ENCODE peak calls at places on chromosomes 16 and 17, in six cellular contexts. S is stomach, Y is thoracic aorta, L is upper lobe of left lung, K is colonic mucosa, P is fibroblast of pulmonary artery. T is an unnamed sample.

GRCh38 chr16:77564791-77565390 is 130.1 kb upstream of the ADAMTS18 start:
- DNase-seq in Y (no peak), S (no peak), K (no peak), L (no peak), P (peak), T (no peak)

GRCh38 chr16:85328665-85329058 is 216.4 kb upstream of the CIBAR2 start:
- DNase-seq in L (peak), Y (no peak), S (no peak), P (no peak), K (no peak), T (no peak)

GRCh38 chr17:15409721-15410247 is 57.6 kb downstream of the CDRT4 start:
- DNase-seq in L (peak), K (no peak), P (peak), Y (no peak), S (no peak), T (no peak)

GRCh38 chr16:49458656-49459445 is 85.2 kb downstream of the C16orf78 start:
- DNase-seq in P (no peak), Y (no peak), S (peak), K (peak), L (no peak), T (no peak)

GRCh38 chr16:71645450-71645849 is 19.5 kb downstream of the MARVELD3 start:
- DNase-seq in Y (no peak), P (peak), K (no peak), S (no peak), L (no peak), T (no peak)

GRCh38 chr17:7440113-7440822 is 956 bp downstream of the FGF11 start:
- DNase-seq in L (peak), P (no peak), K (peak), S (peak), Y (no peak), T (no peak)

GRCh38 chr16:4454618-4455017 is 19.8 kb downstream of the NMRAL1 start:
- DNase-seq in S (no peak), K (no peak), Y (no peak), P (no peak), L (no peak), T (no peak)

GRCh38 chr16:3717235-3718018 is at the start of gene TRAP1:
- DNase-seq in Y (peak), P (peak), L (peak), S (peak), K (peak), T (peak)

GRCh38 chr17:76855105-76855504 is 13.1 kb upstream of the MGAT5B start:
- DNase-seq in S (no peak), Y (no peak), L (no peak), P (no peak), K (no peak), T (no peak)

GRCh38 chr17:81291662-81292061 is 3.4 kb downstream of the SLC38A10 start:
- DNase-seq in K (peak), S (peak), Y (no peak), L (peak), P (peak), T (no peak)

GRCh38 chr17:60577147-60577925 is 22.7 kb upstream of the PPM1D start:
- DNase-seq in L (no peak), K (peak), P (peak), S (no peak), Y (no peak), T (no peak)

GRCh38 chr17:48722924-48723554 is at the start of gene PRAC2:
- DNase-seq in S (no peak), K (peak), P (no peak), Y (no peak), L (no peak), T (peak)

GRCh38 chr17:67635688-67636087 is 82.0 kb upstream of the NOL11 start:
- DNase-seq in P (no peak), L (no peak), S (no peak), K (no peak), Y (no peak), T (no peak)

GRCh38 chr16:9682320-9682719 is 499.9 kb downstream of the GRIN2A start:
- DNase-seq in L (no peak), K (no peak), S (no peak), Y (no peak), P (no peak), T (no peak)

GRCh38 chr17:41705271-41705991 is 6.7 kb upstream of the GAST start:
- DNase-seq in Y (no peak), K (no peak), L (no peak), P (peak), S (no peak), T (no peak)

GRCh38 chr17:79748296-79749099 is 17.8 kb downstream of the ENPP7 start:
- DNase-seq in Y (no peak), K (no peak), L (peak), P (no peak), S (no peak), T (no peak)

GRCh38 chr17:59641799-59642484 is 22.2 kb downstream of the CLTC start:
- DNase-seq in K (no peak), S (no peak), Y (no peak), P (no peak), L (no peak), T (no peak)

GRCh38 chr17:27485711-27486495 is 29.7 kb downstream of the KSR1 start:
- DNase-seq in K (no peak), Y (no peak), L (no peak), P (no peak), S (no peak), T (no peak)

GRCh38 chr17:27765353-27765752 is 35.0 kb downstream of the NOS2 start:
- DNase-seq in L (peak), Y (no peak), S (no peak), P (no peak), K (no peak), T (no peak)

GRCh38 chr17:69508814-69509213 is 94.3 kb downstream of the MAP2K6 start:
- DNase-seq in L (no peak), S (no peak), P (no peak), K (no peak), Y (no peak), T (no peak)

GRCh38 chr17:8463089-8463488 is 27.4 kb downstream of the NDEL1 start:
- DNase-seq in K (no peak), L (no peak), Y (no peak), S (no peak), P (no peak), T (no peak)

GRCh38 chr16:60013076-60013475 is 1279.0 kb upstream of the GOT2 start:
- DNase-seq in Y (no peak), L (peak), S (no peak), P (no peak), K (no peak), T (no peak)

GRCh38 chr16:16004314-16004749 is 54.9 kb downstream of the ABCC1 start:
- DNase-seq in L (no peak), Y (no peak), K (no peak), P (peak), S (no peak), T (no peak)

GRCh38 chr17:81187586-81188490 is 21.8 kb upstream of the AATK start:
- DNase-seq in L (peak), K (no peak), Y (no peak), S (no peak), P (no peak), T (no peak)

GRCh38 chr17:62653002-62653830 is 25.7 kb downstream of the MRC2 start:
- DNase-seq in P (peak), L (peak), S (peak), K (peak), Y (peak), T (no peak)

GRCh38 chr16:79355600-79356358 is 244.8 kb downstream of the MAF start:
- DNase-seq in K (no peak), S (no peak), L (no peak), P (no peak), Y (no peak), T (no peak)

GRCh38 chr17:17506893-17507464 is 10.8 kb upstream of the RASD1 start:
- DNase-seq in L (no peak), P (no peak), K (peak), Y (no peak), S (peak), T (no peak)

GRCh38 chr17:71234349-71234748 is 886.5 kb upstream of the SOX9 start:
- DNase-seq in L (no peak), K (no peak), Y (no peak), S (no peak), P (no peak), T (no peak)

GRCh38 chr16:57591086-57591869 is 37.2 kb upstream of the ADGRG1 start:
- DNase-seq in Y (no peak), P (peak), S (peak), K (peak), L (no peak), T (peak)

GRCh38 chr17:5122586-5123342 is 6.9 kb downstream of the USP6 start:
- DNase-seq in K (no peak), Y (no peak), S (peak), P (peak), L (peak), T (no peak)

GRCh38 chr17:57247913-57248312 is 8.4 kb upstream of the MSI2 start:
- DNase-seq in L (no peak), P (no peak), K (no peak), S (no peak), Y (no peak), T (no peak)

GRCh38 chr17:79023886-79024771 is at the start of gene C1QTNF1:
- DNase-seq in P (peak), L (peak), S (peak), Y (no peak), K (peak), T (no peak)

GRCh38 chr16:16005725-16006124 is 56.3 kb downstream of the ABCC1 start:
- DNase-seq in S (no peak), Y (no peak), K (no peak), P (no peak), L (no peak), T (no peak)

GRCh38 chr17:6101706-6102105 is 31.5 kb downstream of the WSCD1 start:
- DNase-seq in S (no peak), Y (no peak), P (no peak), K (no peak), L (no peak), T (no peak)

GRCh38 chr16:13435873-13436474 is 484.0 kb upstream of the ERCC4 start:
- DNase-seq in K (no peak), S (no peak), Y (no peak), P (no peak), L (no peak), T (no peak)

GRCh38 chr16:31528726-31529397 is 1.2 kb downstream of the AHSP start:
- DNase-seq in P (no peak), K (no peak), L (no peak), S (no peak), Y (no peak), T (no peak)

GRCh38 chr16:12881182-12881581 is 20.2 kb upstream of the SHISA9 start:
- DNase-seq in P (no peak), K (no peak), S (no peak), Y (no peak), L (no peak), T (peak)

GRCh38 chr17:45987706-45988105 is 11.3 kb upstream of the STH start:
- DNase-seq in P (no peak), L (no peak), S (no peak), Y (no peak), K (no peak), T (no peak)

GRCh38 chr16:67499159-67499558 is 15.8 kb upstream of the AGRP start:
- DNase-seq in K (no peak), L (no peak), P (no peak), S (no peak), Y (no peak), T (no peak)

GRCh38 chr17:49756323-49756722 is 7.6 kb downstream of the FAM117A start:
- DNase-seq in S (no peak), P (no peak), K (no peak), Y (no peak), L (no peak), T (no peak)

GRCh38 chr17:49756805-49757496 is 7.0 kb downstream of the FAM117A start:
- DNase-seq in S (no peak), K (no peak), Y (no peak), L (no peak), P (no peak), T (no peak)

GRCh38 chr17:49760909-49761558 is 2.9 kb downstream of the FAM117A start:
- DNase-seq in L (no peak), S (no peak), K (no peak), P (no peak), Y (no peak), T (peak)

GRCh38 chr17:49760296-49760695 is 3.6 kb downstream of the FAM117A start:
- DNase-seq in Y (no peak), S (no peak), K (no peak), L (no peak), P (no peak), T (no peak)

GRCh38 chr17:49759203-49759602 is 4.7 kb downstream of the FAM117A start:
- DNase-seq in Y (no peak), L (no peak), S (no peak), P (no peak), K (no peak), T (no peak)
- H3K4me3 ChIP-seq in Y (no peak), L (no peak), S (no peak), P (no peak), K (no peak), T (no peak)

GRCh38 chr16:367333-367903 is 2.9 kb downstream of the MRPL28 start:
- DNase-seq in Y (no peak), L (no peak), K (no peak), P (no peak), S (no peak), T (no peak)

GRCh38 chr16:363110-364090 is 6.9 kb downstream of the MRPL28 start:
- DNase-seq in P (no peak), S (no peak), L (peak), Y (no peak), K (no peak), T (no peak)

GRCh38 chr16:366476-366875 is 3.9 kb downstream of the MRPL28 start:
- DNase-seq in S (no peak), P (no peak), L (no peak), Y (no peak), K (no peak), T (no peak)

GRCh38 chr16:364091-364490 is 6.2 kb downstream of the MRPL28 start:
- DNase-seq in P (no peak), Y (no peak), L (no peak), S (no peak), K (no peak), T (no peak)

DNA sequence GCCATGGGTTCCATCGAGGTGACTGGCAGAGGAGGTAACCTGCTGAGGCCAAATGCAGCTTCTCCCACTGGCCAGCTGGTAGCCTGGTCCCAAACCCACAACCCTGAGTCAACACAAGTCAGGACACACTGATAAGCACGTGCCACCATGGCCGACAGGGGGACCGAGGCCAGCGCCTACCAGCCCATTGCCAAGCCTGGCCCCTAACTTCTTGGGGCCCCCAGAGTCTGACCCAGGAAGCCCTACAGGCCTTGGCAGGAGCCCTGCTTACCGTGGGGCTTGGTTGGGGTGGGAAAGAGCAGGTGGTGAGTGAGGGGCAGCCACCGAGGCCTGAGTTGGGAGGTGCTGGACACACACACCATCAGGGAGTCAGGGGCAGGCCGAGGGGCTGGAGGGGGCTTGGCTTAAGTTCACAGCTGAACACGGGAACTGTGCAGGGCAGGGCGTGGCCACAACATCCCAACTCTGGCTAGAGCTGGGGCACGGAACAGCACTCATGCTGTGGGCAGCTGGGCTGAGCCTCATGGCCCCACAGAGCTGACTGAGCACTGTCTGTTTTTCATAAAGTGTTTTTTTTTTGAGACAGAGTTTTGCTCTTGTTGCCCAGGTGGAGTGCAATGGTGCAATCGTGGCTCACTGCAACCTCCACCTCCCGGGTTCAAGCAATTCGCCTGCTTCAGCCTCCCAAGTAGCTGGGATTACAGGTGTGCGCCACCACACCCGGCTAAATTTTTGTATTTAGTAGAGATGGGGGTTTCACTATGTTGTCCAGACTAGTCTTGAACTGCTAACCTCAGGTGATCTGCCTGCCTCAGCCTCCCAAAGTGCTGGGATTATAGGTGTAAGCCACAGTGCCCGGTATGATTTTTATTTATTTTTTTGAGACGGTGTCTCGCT is 5.5 kb downstream of the MRPL28 start:
- DNase-seq in K (no peak), Y (no peak), L (peak), P (no peak), S (no peak), T (no peak)
- TF ChIP-seq CTCF in K (no peak), Y (no peak), L (no peak), P (no peak), S (no peak), T (no peak)

DNA sequence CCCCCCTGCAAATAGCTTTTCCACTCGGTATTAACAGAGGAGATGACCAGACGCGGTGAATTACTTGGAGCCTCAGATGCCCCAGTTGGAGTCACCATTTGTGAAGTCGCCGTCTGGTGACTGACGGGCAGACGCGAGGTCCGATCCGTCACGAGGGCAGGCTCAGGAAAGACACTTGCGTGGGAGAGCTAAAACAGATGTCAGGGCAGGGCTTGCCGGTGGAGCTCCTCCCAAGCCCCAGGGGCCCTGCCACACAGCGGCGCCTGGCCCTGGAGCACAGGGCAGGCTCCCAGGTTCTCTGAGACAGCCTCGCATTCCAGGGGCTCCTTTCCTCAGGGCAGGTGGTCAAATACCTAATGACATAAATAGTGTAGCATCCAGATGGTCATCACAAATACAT is 348.3 kb downstream of the C16orf95 start:
- DNase-seq in L (no peak), Y (no peak), K (no peak), P (no peak), S (no peak), T (no peak)
- H3K4me3 ChIP-seq in L (no peak), Y (no peak), K (no peak), P (no peak), S (no peak), T (no peak)

GRCh38 chr17:28911411-28912045 is 8.6 kb upstream of the DHRS13 start:
- DNase-seq in P (no peak), S (no peak), L (no peak), Y (no peak), K (no peak), T (no peak)

GRCh38 chr17:28908640-28909098 is 5.8 kb upstream of the DHRS13 start:
- DNase-seq in L (no peak), Y (no peak), S (no peak), K (peak), P (peak), T (peak)

GRCh38 chr17:28912938-28913333 is 10.1 kb upstream of the DHRS13 start:
- DNase-seq in S (no peak), Y (no peak), L (no peak), P (no peak), K (no peak), T (no peak)

GRCh38 chr17:28910534-28910933 is 7.7 kb upstream of the DHRS13 start:
- DNase-seq in P (no peak), K (no peak), Y (no peak), S (no peak), L (no peak), T (no peak)

GRCh38 chr17:28912281-28912937 is 9.5 kb upstream of the DHRS13 start:
- DNase-seq in K (peak), S (no peak), L (peak), P (no peak), Y (no peak), T (no peak)
- TF ChIP-seq CTCF in K (peak), S (no peak), L (no peak), P (peak), Y (no peak), T (peak)

GRCh38 chr17:75570772-75571171 is 16.8 kb upstream of the MYO15B start:
- DNase-seq in L (peak), Y (no peak), S (no peak), K (no peak), P (no peak), T (no peak)

GRCh38 chr17:75572713-75573539 is 14.7 kb upstream of the MYO15B start:
- DNase-seq in P (no peak), S (no peak), K (no peak), L (peak), Y (no peak), T (no peak)

GRCh38 chr17:75571197-75571884 is 16.3 kb upstream of the MYO15B start:
- DNase-seq in S (peak), Y (no peak), P (peak), K (no peak), L (no peak), T (no peak)

GRCh38 chr17:75570034-75570676 is 17.4 kb upstream of the MYO15B start:
- DNase-seq in S (no peak), Y (no peak), K (no peak), L (no peak), P (no peak), T (no peak)

DNA sequence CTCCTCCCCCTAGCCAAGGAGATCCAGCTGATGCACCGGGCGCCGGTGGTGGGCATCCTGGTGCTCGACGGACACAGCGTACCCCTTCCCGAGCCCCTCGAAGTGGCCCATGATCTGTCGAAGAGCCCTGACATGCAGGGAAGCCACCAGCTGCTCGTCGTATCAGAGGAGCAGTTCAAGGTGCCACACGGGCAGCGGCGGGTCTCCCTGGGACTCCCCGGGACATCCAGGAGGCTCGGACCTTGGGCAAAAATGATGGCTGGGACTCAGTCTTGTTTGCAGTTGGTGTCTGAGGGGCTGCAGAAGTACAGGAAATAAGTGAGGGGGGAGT is 15.8 kb upstream of the MYO15B start:
- DNase-seq in Y (no peak), S (no peak), K (no peak), P (no peak), L (peak), T (no peak)
- H3K4me3 ChIP-seq in Y (no peak), S (no peak), K (no peak), P (no peak), L (no peak), T (no peak)

T was measured in LNCaP clone FGC.